ENCODE peak calls at places on chromosomes 13 and 19, in nine cellular contexts. P is astrocyte of the spinal cord, S is HL-60, E is lower leg skin, G is testis, A is breast epithelium, N is cardiac muscle cell, Q is fibroblast of mammary gland, F is RWPE1. X is an unnamed sample.

GRCh38 chr13:48580185-48580803 is 47.4 kb upstream of the RCBTB2 start:
- DNase-seq in P (peak; percentile 76), S (no peak), E (peak; percentile 92), G (peak; percentile 91), A (peak; percentile 63), N (peak; percentile 75), Q (peak; percentile 71), F (peak; percentile 47), X (no peak)

GRCh38 chr19:49570997-49571676 is 9.2 kb downstream of the NOSIP start:
- DNase-seq in P (no peak), S (no peak), E (no peak), G (peak; percentile 43), A (no peak), N (peak; percentile 57), Q (no peak), F (no peak), X (no peak)

GRCh38 chr19:29265436-29265835 is 52.5 kb upstream of the UQCRFS1 start:
- DNase-seq in P (no peak), S (no peak), E (peak; percentile 60), G (no peak), A (no peak), N (no peak), Q (no peak), F (no peak), X (no peak)

GRCh38 chr13:41354416-41354815 is 43.3 kb downstream of the NAA16 start:
- DNase-seq in P (no peak), S (no peak), E (no peak), G (no peak), A (no peak), N (no peak), Q (peak; percentile 32), F (no peak), X (no peak)

GRCh38 chr13:26653310-26653709 is 95.8 kb downstream of the WASF3 start:
- DNase-seq in P (peak; percentile 10), S (no peak), E (no peak), G (no peak), A (no peak), N (no peak), Q (peak; percentile 69), F (no peak), X (no peak)

GRCh38 chr13:35164324-35164932 is 222.4 kb downstream of the NBEA start:
- DNase-seq in P (peak; percentile 50), S (peak; percentile 1), E (no peak), G (no peak), A (no peak), N (peak; percentile 54), Q (peak; percentile 43), F (peak; percentile 18), X (no peak)

GRCh38 chr19:30685601-30686000 is 313.4 kb downstream of the ZNF536 start:
- DNase-seq in P (no peak), S (no peak), E (peak; percentile 82), G (no peak), A (no peak), N (no peak), Q (no peak), F (no peak), X (no peak)

GRCh38 chr19:17156947-17157302 is 58.2 kb upstream of the USE1 start:
- DNase-seq in P (no peak), S (no peak), E (no peak), G (peak; percentile 18), A (no peak), N (no peak), Q (no peak), F (no peak), X (peak; percentile 84)

GRCh38 chr13:49098198-49098597 is 121.9 kb upstream of the MLNR start:
- DNase-seq in P (peak; percentile 92), S (no peak), E (no peak), G (no peak), A (no peak), N (no peak), Q (peak; percentile 98), F (peak; percentile 61), X (no peak)

GRCh38 chr13:41546372-41547252 is 89.3 kb downstream of the RGCC start:
- DNase-seq in P (peak; percentile 88), S (no peak), E (no peak), G (no peak), A (no peak), N (no peak), Q (peak; percentile 80), F (peak; percentile 55), X (no peak)

GRCh38 chr13:51730927-51731326 is 73.0 kb downstream of the DHRS12 start:
- DNase-seq in P (no peak), S (no peak), E (no peak), G (no peak), A (no peak), N (no peak), Q (no peak), F (no peak), X (no peak)

GRCh38 chr13:51729853-51730553 is 74.0 kb downstream of the DHRS12 start:
- DNase-seq in P (peak; percentile 92), S (no peak), E (peak; percentile 90), G (no peak), A (no peak), N (no peak), Q (peak; percentile 91), F (peak; percentile 58), X (no peak)

GRCh38 chr13:51733656-51734334 is 70.2 kb downstream of the DHRS12 start:
- DNase-seq in P (no peak), S (no peak), E (no peak), G (peak; percentile 34), A (no peak), N (peak; percentile 9), Q (no peak), F (peak; percentile 19), X (no peak)

GRCh38 chr13:51728972-51729371 is 75.0 kb downstream of the DHRS12 start:
- DNase-seq in P (peak; percentile 80), S (peak; percentile 30), E (no peak), G (no peak), A (no peak), N (no peak), Q (peak; percentile 94), F (peak; percentile 31), X (no peak)

GRCh38 chr13:51731759-51732158 is 72.2 kb downstream of the DHRS12 start:
- DNase-seq in P (peak; percentile 56), S (no peak), E (no peak), G (no peak), A (no peak), N (no peak), Q (peak; percentile 84), F (no peak), X (no peak)
- TF ChIP-seq CTCF in P (peak; percentile 47), S (no peak), E (no peak), G (peak; percentile 37), A (no peak), N (peak; percentile 59), Q (peak; percentile 67), F (no peak), X (no peak)

GRCh38 chr13:39407786-39408185 is 195.2 kb downstream of the LHFPL6 start:
- DNase-seq in P (no peak), S (no peak), E (no peak), G (no peak), A (no peak), N (no peak), Q (no peak), F (no peak), X (no peak)

GRCh38 chr13:39406688-39407087 is 196.3 kb downstream of the LHFPL6 start:
- DNase-seq in P (no peak), S (no peak), E (no peak), G (no peak), A (no peak), N (no peak), Q (no peak), F (peak; percentile 24), X (no peak)

GRCh38 chr13:39407138-39407537 is 195.9 kb downstream of the LHFPL6 start:
- DNase-seq in P (no peak), S (no peak), E (no peak), G (no peak), A (no peak), N (no peak), Q (no peak), F (no peak), X (no peak)

GRCh38 chr13:39405107-39405506 is 197.9 kb downstream of the LHFPL6 start:
- DNase-seq in P (no peak), S (no peak), E (no peak), G (no peak), A (no peak), N (no peak), Q (no peak), F (no peak), X (no peak)

GRCh38 chr13:39405596-39405995 is 197.4 kb downstream of the LHFPL6 start:
- DNase-seq in P (no peak), S (no peak), E (no peak), G (no peak), A (no peak), N (no peak), Q (no peak), F (no peak), X (no peak)
- TF ChIP-seq CTCF in P (no peak), S (no peak), E (no peak), G (no peak), A (no peak), N (no peak), Q (no peak), F (no peak), X (no peak)

DNA sequence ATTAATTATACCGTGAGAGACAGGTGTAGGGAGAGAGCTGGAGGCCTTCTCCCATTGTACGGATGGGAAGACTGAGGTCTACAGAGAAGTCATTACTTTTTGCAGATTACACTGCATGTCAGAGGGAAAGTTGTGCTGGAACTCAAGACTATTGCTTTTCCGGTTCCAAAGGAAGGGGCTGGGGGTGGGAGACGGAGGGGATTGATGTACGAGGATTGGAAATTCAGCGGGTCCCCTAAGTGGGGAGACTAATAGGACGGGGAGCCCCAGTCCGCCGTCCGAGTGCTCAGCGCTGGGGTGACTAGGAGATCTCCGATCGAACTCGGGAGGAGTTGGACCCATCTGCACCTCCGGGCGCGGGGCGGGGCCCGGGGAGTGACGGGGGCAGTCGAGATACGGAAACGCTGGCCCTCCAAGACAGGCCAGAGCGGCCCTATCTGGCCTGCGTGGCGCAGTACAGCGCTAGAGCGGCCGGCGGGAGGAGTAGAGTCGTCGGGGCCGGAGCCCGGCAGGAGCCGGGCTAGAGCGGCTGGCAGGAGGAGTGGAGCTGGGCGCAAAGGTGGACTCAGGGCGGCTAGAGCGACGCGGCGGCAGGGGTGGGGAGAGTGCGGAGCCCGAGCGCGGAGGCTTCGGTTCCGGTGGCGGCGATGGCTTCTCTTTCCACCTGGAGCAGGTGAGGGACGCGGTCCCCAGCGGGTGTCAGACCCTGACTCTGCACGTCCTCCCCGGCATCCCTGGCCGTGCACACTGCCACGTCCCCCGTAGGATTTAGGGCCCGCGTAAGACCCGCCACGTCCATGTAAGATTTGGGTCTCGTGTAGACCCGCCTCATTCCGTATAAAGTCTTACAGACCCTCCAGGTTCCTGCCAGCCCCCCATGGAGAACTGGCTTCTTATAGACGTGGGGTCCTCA is 1.1 kb downstream of the ARHGEF1 start:
- DNase-seq in P (peak; percentile 97), S (peak; percentile 96), E (peak; percentile 98), G (peak; percentile 97), A (peak; percentile 93), N (peak; percentile 97), Q (peak; percentile 94), F (peak; percentile 98), X (peak; percentile 92)
- TF ChIP-seq CTCF in P (no peak), S (no peak), E (no peak), G (no peak), A (no peak), N (peak; percentile 28), Q (no peak), F (no peak), X (no peak)

DNA sequence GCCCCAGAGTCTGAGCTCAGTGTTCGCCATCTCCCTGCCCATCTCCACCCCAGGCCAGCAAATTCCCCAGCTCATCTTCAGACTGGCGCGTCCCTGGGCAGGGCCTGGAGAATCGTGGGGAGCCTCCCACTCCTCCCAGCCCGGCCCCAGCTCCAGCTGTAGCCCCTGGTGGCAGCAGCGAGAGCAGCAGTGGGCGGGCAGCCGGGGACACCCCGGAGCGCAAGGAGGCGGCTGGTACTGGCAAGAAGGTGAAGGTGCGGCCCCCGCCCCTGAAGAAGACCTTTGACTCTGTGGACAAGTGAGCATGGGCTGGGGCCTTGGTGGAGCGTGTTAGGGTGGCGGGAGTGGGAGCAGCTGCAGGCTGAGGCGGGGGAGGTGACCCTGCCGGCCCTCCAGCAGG is 8.4 kb upstream of the PRR19 start:
- DNase-seq in P (no peak), S (no peak), E (no peak), G (no peak), A (no peak), N (no peak), Q (no peak), F (no peak), X (no peak)
- TF ChIP-seq CTCF in P (peak; percentile 37), S (no peak), E (no peak), G (no peak), A (no peak), N (peak; percentile 8), Q (no peak), F (no peak), X (no peak)